ENCODE peak calls at places on chromosome 11, in four cellular contexts. V, X, Y and Q are unnamed samples.

GRCh38 chr11:102283088-102283487 is 34.2 kb upstream of the BIRC3 start:
- DNase-seq in X (no peak), Y (no peak), V (no peak), Q (no peak)

GRCh38 chr11:43948341-43949185 is 6.1 kb downstream of the C11orf96 start:
- DNase-seq in V (no peak), Y (no peak), X (no peak), Q (no peak)

GRCh38 chr11:96990934-96991333 is 601.1 kb downstream of the JRKL start:
- DNase-seq in X (no peak), V (no peak), Y (no peak), Q (no peak)

GRCh38 chr11:125451400-125452124 is 44.5 kb downstream of the FEZ1 start:
- DNase-seq in Y (peak; percentile 15), X (peak; percentile 44), V (peak; percentile 89), Q (peak; percentile 88)

GRCh38 chr11:14538271-14538925 is 18.2 kb upstream of the PSMA1 start:
- DNase-seq in V (no peak), X (no peak), Y (no peak), Q (peak; percentile 89)

GRCh38 chr11:118522571-118523072 is 4.7 kb upstream of the TTC36 start:
- DNase-seq in V (peak; percentile 89), X (no peak), Y (no peak), Q (no peak)

GRCh38 chr11:133408402-133408801 is 123.9 kb downstream of the OPCML start:
- DNase-seq in V (no peak), X (no peak), Y (no peak), Q (no peak)

GRCh38 chr11:44453213-44453612 is 112.2 kb upstream of the CD82 start:
- DNase-seq in V (no peak), Y (no peak), X (no peak), Q (no peak)

GRCh38 chr11:22634897-22635629 is 9.4 kb upstream of the FANCF start:
- DNase-seq in V (peak; percentile 36), Y (peak; percentile 7), X (no peak), Q (no peak)

GRCh38 chr11:134554861-134555260 is 142.8 kb upstream of the B3GAT1 start:
- DNase-seq in V (no peak), X (no peak), Y (no peak), Q (no peak)

GRCh38 chr11:70065318-70066135 is 12.6 kb upstream of the ANO1 start:
- DNase-seq in X (no peak), V (peak; percentile 55), Y (no peak), Q (no peak)

GRCh38 chr11:66327171-66328035 is 8.8 kb downstream of the RIN1 start:
- DNase-seq in Y (no peak), V (peak; percentile 67), X (no peak), Q (no peak)

GRCh38 chr11:66421492-66422205 is 814 bp downstream of the NPAS4 start:
- DNase-seq in Y (no peak), X (peak; percentile 89), V (peak; percentile 93), Q (peak; percentile 54)

GRCh38 chr11:115222218-115222862 is 281.9 kb downstream of the CADM1 start:
- DNase-seq in Y (peak; percentile 92), V (peak; percentile 84), X (no peak), Q (peak; percentile 51)